ENCODE peak calls at places on chromosomes 3 and 15, in seven cellular contexts. One of them, this sample, is unnamed.

GRCh38 chr3:53024315-53024714 is 21.6 kb downstream of the SFMBT1 start:
- DNase-seq in uterus: no peak
- DNase-seq in erythroblast: no peak
- DNase-seq in IMR-90: no peak
- DNase-seq in HCT116: no peak
- DNase-seq in stomach: no peak
- DNase-seq in heart left ventricle: no peak
- DNase-seq in this sample: no peak

GRCh38 chr3:42608586-42608985 is 8.1 kb downstream of the NKTR start:
- DNase-seq in uterus: peak
- DNase-seq in erythroblast: no peak
- DNase-seq in IMR-90: peak
- DNase-seq in HCT116: no peak
- DNase-seq in stomach: no peak
- DNase-seq in heart left ventricle: no peak
- DNase-seq in this sample: no peak

GRCh38 chr3:13346481-13347389 is 73.4 kb downstream of the NUP210 start:
- DNase-seq in uterus: no peak
- DNase-seq in erythroblast: no peak
- DNase-seq in IMR-90: no peak
- DNase-seq in HCT116: no peak
- DNase-seq in stomach: peak
- DNase-seq in heart left ventricle: peak
- DNase-seq in this sample: no peak

GRCh38 chr15:94524565-94524964 is 293.2 kb downstream of the MCTP2 start:
- DNase-seq in uterus: no peak
- DNase-seq in erythroblast: no peak
- DNase-seq in IMR-90: no peak
- DNase-seq in HCT116: peak
- DNase-seq in stomach: no peak
- DNase-seq in heart left ventricle: no peak
- DNase-seq in this sample: no peak

GRCh38 chr3:55897573-55898224 is 410.6 kb upstream of the WNT5A start:
- DNase-seq in uterus: no peak
- DNase-seq in erythroblast: no peak
- DNase-seq in IMR-90: peak
- DNase-seq in HCT116: no peak
- DNase-seq in stomach: no peak
- DNase-seq in heart left ventricle: no peak
- DNase-seq in this sample: no peak

GRCh38 chr3:114829786-114830185 is 317.3 kb downstream of the ZBTB20 start:
- DNase-seq in uterus: no peak
- DNase-seq in erythroblast: no peak
- DNase-seq in IMR-90: no peak
- DNase-seq in HCT116: no peak
- DNase-seq in stomach: no peak
- DNase-seq in heart left ventricle: no peak
- DNase-seq in this sample: no peak

GRCh38 chr15:78420220-78420619 is 17.8 kb upstream of the IREB2 start:
- DNase-seq in uterus: no peak
- DNase-seq in erythroblast: no peak
- DNase-seq in IMR-90: no peak
- DNase-seq in HCT116: no peak
- DNase-seq in stomach: no peak
- DNase-seq in heart left ventricle: no peak
- DNase-seq in this sample: no peak

GRCh38 chr15:86077070-86077469 is 2.6 kb upstream of the AGBL1 start:
- DNase-seq in uterus: no peak
- DNase-seq in erythroblast: no peak
- DNase-seq in IMR-90: no peak
- DNase-seq in HCT116: no peak
- DNase-seq in stomach: no peak
- DNase-seq in heart left ventricle: no peak
- DNase-seq in this sample: no peak

GRCh38 chr15:70852501-70853269 is 1.3 kb downstream of the LARP6 start:
- DNase-seq in uterus: no peak
- DNase-seq in erythroblast: no peak
- DNase-seq in IMR-90: peak
- DNase-seq in HCT116: no peak
- DNase-seq in stomach: no peak
- DNase-seq in heart left ventricle: no peak
- DNase-seq in this sample: peak

GRCh38 chr3:127124135-127124534 is 68.8 kb upstream of the PRR23E start:
- DNase-seq in uterus: no peak
- DNase-seq in erythroblast: no peak
- DNase-seq in IMR-90: peak
- DNase-seq in HCT116: no peak
- DNase-seq in stomach: no peak
- DNase-seq in heart left ventricle: no peak
- DNase-seq in this sample: no peak

GRCh38 chr3:101858464-101858863 is 9.2 kb downstream of the NFKBIZ start:
- DNase-seq in uterus: no peak
- DNase-seq in erythroblast: no peak
- DNase-seq in IMR-90: no peak
- DNase-seq in HCT116: no peak
- DNase-seq in stomach: no peak
- DNase-seq in heart left ventricle: no peak
- DNase-seq in this sample: no peak

GRCh38 chr3:38001456-38002081 is 11.0 kb downstream of the VILL start:
- DNase-seq in uterus: peak
- DNase-seq in erythroblast: no peak
- DNase-seq in IMR-90: no peak
- DNase-seq in HCT116: no peak
- DNase-seq in stomach: peak
- DNase-seq in heart left ventricle: peak
- DNase-seq in this sample: no peak

GRCh38 chr15:49242820-49243219 is 72.8 kb downstream of the GALK2 start:
- DNase-seq in uterus: peak
- DNase-seq in erythroblast: no peak
- DNase-seq in IMR-90: peak
- DNase-seq in HCT116: no peak
- DNase-seq in stomach: no peak
- DNase-seq in heart left ventricle: no peak
- DNase-seq in this sample: peak

GRCh38 chr3:165254812-165255211 is 58.6 kb upstream of the SLITRK3 start:
- DNase-seq in uterus: no peak
- DNase-seq in erythroblast: no peak
- DNase-seq in IMR-90: no peak
- DNase-seq in HCT116: peak
- DNase-seq in stomach: no peak
- DNase-seq in heart left ventricle: no peak
- DNase-seq in this sample: peak

GRCh38 chr15:35458176-35458856 is 87.6 kb downstream of the DPH6 start:
- DNase-seq in uterus: no peak
- DNase-seq in erythroblast: no peak
- DNase-seq in IMR-90: peak
- DNase-seq in HCT116: no peak
- DNase-seq in stomach: no peak
- DNase-seq in heart left ventricle: no peak
- DNase-seq in this sample: no peak

GRCh38 chr15:77546050-77546501 is 86.6 kb downstream of the LINGO1 start:
- DNase-seq in uterus: no peak
- DNase-seq in erythroblast: peak
- DNase-seq in IMR-90: peak
- DNase-seq in HCT116: no peak
- DNase-seq in stomach: peak
- DNase-seq in heart left ventricle: no peak
- DNase-seq in this sample: peak

GRCh38 chr3:30644615-30645014 is 38.2 kb downstream of the TGFBR2 start:
- DNase-seq in uterus: peak
- DNase-seq in erythroblast: peak
- DNase-seq in IMR-90: peak
- DNase-seq in HCT116: no peak
- DNase-seq in stomach: peak
- DNase-seq in heart left ventricle: peak
- DNase-seq in this sample: no peak

GRCh38 chr3:17288839-17289399 is 404.2 kb downstream of the PLCL2 start:
- DNase-seq in uterus: no peak
- DNase-seq in erythroblast: no peak
- DNase-seq in IMR-90: no peak
- DNase-seq in HCT116: no peak
- DNase-seq in stomach: no peak
- DNase-seq in heart left ventricle: no peak
- DNase-seq in this sample: no peak

GRCh38 chr3:25604107-25604805 is 60.5 kb downstream of the TOP2B start:
- DNase-seq in uterus: no peak
- DNase-seq in erythroblast: peak
- DNase-seq in IMR-90: peak
- DNase-seq in HCT116: no peak
- DNase-seq in stomach: no peak
- DNase-seq in heart left ventricle: no peak
- DNase-seq in this sample: no peak

GRCh38 chr3:160697628-160698382 is 20.8 kb downstream of the ARL14 start:
- DNase-seq in uterus: no peak
- DNase-seq in erythroblast: no peak
- DNase-seq in IMR-90: peak
- DNase-seq in HCT116: no peak
- DNase-seq in stomach: no peak
- DNase-seq in heart left ventricle: no peak
- DNase-seq in this sample: no peak

GRCh38 chr15:62896969-62897486 is 145.5 kb upstream of the TPM1 start:
- DNase-seq in uterus: peak
- DNase-seq in erythroblast: no peak
- DNase-seq in IMR-90: peak
- DNase-seq in HCT116: peak
- DNase-seq in stomach: peak
- DNase-seq in heart left ventricle: peak
- DNase-seq in this sample: peak

GRCh38 chr3:156964562-156964961 is 138.4 kb downstream of the LEKR1 start:
- DNase-seq in uterus: no peak
- DNase-seq in erythroblast: no peak
- DNase-seq in IMR-90: peak
- DNase-seq in HCT116: no peak
- DNase-seq in stomach: no peak
- DNase-seq in heart left ventricle: no peak
- DNase-seq in this sample: no peak

GRCh38 chr3:131731709-131732108 is 228.9 kb upstream of the MRPL3 start:
- DNase-seq in uterus: no peak
- DNase-seq in erythroblast: no peak
- DNase-seq in IMR-90: no peak
- DNase-seq in HCT116: no peak
- DNase-seq in stomach: no peak
- DNase-seq in heart left ventricle: no peak
- DNase-seq in this sample: no peak

GRCh38 chr3:114519415-114519814 is 225.6 kb downstream of the TIGIT start:
- DNase-seq in uterus: no peak
- DNase-seq in erythroblast: peak
- DNase-seq in IMR-90: peak
- DNase-seq in HCT116: no peak
- DNase-seq in stomach: no peak
- DNase-seq in heart left ventricle: no peak
- DNase-seq in this sample: no peak

GRCh38 chr3:116000315-116000714 is 377.0 kb downstream of the GAP43 start:
- DNase-seq in uterus: no peak
- DNase-seq in erythroblast: no peak
- DNase-seq in IMR-90: peak
- DNase-seq in HCT116: peak
- DNase-seq in stomach: no peak
- DNase-seq in heart left ventricle: no peak
- DNase-seq in this sample: peak

GRCh38 chr15:98444067-98444600 is 204.2 kb upstream of the IGF1R start:
- DNase-seq in uterus: no peak
- DNase-seq in erythroblast: no peak
- DNase-seq in IMR-90: no peak
- DNase-seq in HCT116: no peak
- DNase-seq in stomach: no peak
- DNase-seq in heart left ventricle: no peak
- DNase-seq in this sample: no peak

GRCh38 chr3:28241221-28242160 is at the start of gene CMC1:
- DNase-seq in uterus: peak
- DNase-seq in erythroblast: peak
- DNase-seq in IMR-90: peak
- DNase-seq in HCT116: peak
- DNase-seq in stomach: peak
- DNase-seq in heart left ventricle: peak
- DNase-seq in this sample: peak
- TF ChIP-seq POLR2A in uterus: peak
- TF ChIP-seq POLR2A in erythroblast: peak
- TF ChIP-seq POLR2A in IMR-90: peak
- TF ChIP-seq POLR2A in HCT116: peak
- TF ChIP-seq POLR2A in stomach: no peak
- TF ChIP-seq POLR2A in heart left ventricle: no peak
- TF ChIP-seq POLR2A in this sample: peak

GRCh38 chr3:72900048-72900447 is 12.2 kb downstream of the GXYLT2 start:
- DNase-seq in uterus: no peak
- DNase-seq in erythroblast: no peak
- DNase-seq in IMR-90: no peak
- DNase-seq in HCT116: no peak
- DNase-seq in stomach: no peak
- DNase-seq in heart left ventricle: no peak
- DNase-seq in this sample: no peak
- TF ChIP-seq POLR2A in uterus: no peak
- TF ChIP-seq POLR2A in erythroblast: no peak
- TF ChIP-seq POLR2A in IMR-90: no peak
- TF ChIP-seq POLR2A in HCT116: no peak
- TF ChIP-seq POLR2A in stomach: no peak
- TF ChIP-seq POLR2A in heart left ventricle: no peak
- TF ChIP-seq POLR2A in this sample: no peak

GRCh38 chr3:129650256-129650872 is 43.9 kb upstream of the PLXND1 start:
- DNase-seq in uterus: peak
- DNase-seq in erythroblast: peak
- DNase-seq in IMR-90: peak
- DNase-seq in HCT116: peak
- DNase-seq in stomach: peak
- DNase-seq in heart left ventricle: peak
- DNase-seq in this sample: no peak
- TF ChIP-seq POLR2A in uterus: no peak
- TF ChIP-seq POLR2A in erythroblast: no peak
- TF ChIP-seq POLR2A in IMR-90: no peak
- TF ChIP-seq POLR2A in HCT116: no peak
- TF ChIP-seq POLR2A in stomach: no peak
- TF ChIP-seq POLR2A in heart left ventricle: no peak
- TF ChIP-seq POLR2A in this sample: no peak

GRCh38 chr3:32237670-32238026 is 832 bp upstream of the CMTM8 start:
- DNase-seq in uterus: no peak
- DNase-seq in erythroblast: no peak
- DNase-seq in IMR-90: no peak
- DNase-seq in HCT116: no peak
- DNase-seq in stomach: no peak
- DNase-seq in heart left ventricle: no peak
- DNase-seq in this sample: no peak

GRCh38 chr3:32238816-32239637 is 547 bp downstream of the CMTM8 start:
- DNase-seq in uterus: no peak
- DNase-seq in erythroblast: peak
- DNase-seq in IMR-90: peak
- DNase-seq in HCT116: no peak
- DNase-seq in stomach: peak
- DNase-seq in heart left ventricle: peak
- DNase-seq in this sample: no peak

GRCh38 chr3:32236377-32236776 is 2.1 kb upstream of the CMTM8 start:
- DNase-seq in uterus: no peak
- DNase-seq in erythroblast: no peak
- DNase-seq in IMR-90: no peak
- DNase-seq in HCT116: no peak
- DNase-seq in stomach: no peak
- DNase-seq in heart left ventricle: no peak
- DNase-seq in this sample: no peak

GRCh38 chr3:32239638-32240550 is 1.4 kb downstream of the CMTM8 start:
- DNase-seq in uterus: no peak
- DNase-seq in erythroblast: peak
- DNase-seq in IMR-90: no peak
- DNase-seq in HCT116: peak
- DNase-seq in stomach: peak
- DNase-seq in heart left ventricle: no peak
- DNase-seq in this sample: no peak

GRCh38 chr3:32238027-32238815 is at the start of gene CMTM8:
- DNase-seq in uterus: peak
- DNase-seq in erythroblast: peak
- DNase-seq in IMR-90: no peak
- DNase-seq in HCT116: no peak
- DNase-seq in stomach: peak
- DNase-seq in heart left ventricle: peak
- DNase-seq in this sample: no peak
- TF ChIP-seq POLR2A in uterus: peak
- TF ChIP-seq POLR2A in erythroblast: no peak
- TF ChIP-seq POLR2A in IMR-90: no peak
- TF ChIP-seq POLR2A in HCT116: no peak
- TF ChIP-seq POLR2A in stomach: no peak
- TF ChIP-seq POLR2A in heart left ventricle: no peak
- TF ChIP-seq POLR2A in this sample: no peak

This sample was measured in H54.